ENCODE peak calls at places on chromosomes 11 and 22, in ten cellular contexts. F is stomach, Z is BE2C, D is tibial artery, T is tibial nerve, X is uterus, J is mucosa of descending colon, Y is thoracic aorta, M is heart right ventricle, U is cardiac muscle cell. C is an unnamed sample.

GRCh38 chr11:69810289-69811118 is 8.7 kb downstream of the FGF3 start:
- DNase-seq in U (no peak), M (no peak), X (no peak), F (no peak), J (no peak), Z (no peak), T (no peak), D (no peak), Y (no peak), C (no peak)

GRCh38 chr11:64165482-64165841 is 451 bp downstream of the MACROD1 start:
- DNase-seq in Z (peak; percentile 40), X (no peak), F (no peak), D (no peak), Y (no peak), J (no peak), T (no peak), U (no peak), M (peak; percentile 35), C (no peak)

GRCh38 chr11:93271596-93271995 is 58.9 kb upstream of the DEUP1 start:
- DNase-seq in X (no peak), Y (no peak), D (no peak), Z (no peak), M (no peak), J (no peak), F (no peak), U (no peak), T (no peak), C (no peak)

GRCh38 chr11:64224151-64224890 is 1.7 kb downstream of the TRPT1 start:
- DNase-seq in U (no peak), X (no peak), Y (no peak), D (no peak), T (no peak), F (no peak), M (no peak), Z (no peak), J (peak; percentile 35), C (no peak)

GRCh38 chr22:45966320-45966891 is 10.6 kb downstream of the WNT7B start:
- DNase-seq in D (no peak), X (no peak), Z (peak; percentile 57), J (no peak), T (no peak), U (no peak), F (no peak), M (no peak), Y (no peak), C (no peak)

GRCh38 chr11:120940297-120940847 is 83.5 kb upstream of the TBCEL start:
- DNase-seq in Y (no peak), D (no peak), J (no peak), F (no peak), T (no peak), Z (no peak), X (no peak), U (no peak), M (no peak), C (no peak)

GRCh38 chr11:123741159-123741951 is at the start of gene ZNF202:
- DNase-seq in X (peak; percentile 91), F (peak; percentile 92), Y (peak; percentile 52), U (peak; percentile 93), M (peak; percentile 93), D (peak; percentile 89), Z (peak; percentile 94), J (peak; percentile 93), T (peak; percentile 82), C (peak; percentile 97)

GRCh38 chr11:36427079-36427478 is 83.0 kb downstream of the TRAF6 start:
- DNase-seq in F (no peak), D (peak; percentile 38), Y (no peak), T (peak; percentile 51), M (no peak), Z (no peak), J (no peak), U (peak; percentile 50), X (no peak), C (no peak)

GRCh38 chr11:79582434-79582833 is 141.6 kb upstream of the TENM4 start:
- DNase-seq in Z (no peak), J (no peak), M (no peak), Y (no peak), X (no peak), D (no peak), U (no peak), T (no peak), F (no peak), C (no peak)

GRCh38 chr11:47983464-47984397 is 3.4 kb downstream of the PTPRJ start:
- DNase-seq in T (no peak), F (no peak), U (peak; percentile 59), Z (no peak), M (no peak), D (no peak), X (no peak), J (peak; percentile 9), Y (no peak), C (no peak)

GRCh38 chr11:2689551-2690260 is 10.1 kb downstream of the KCNQ1OT1 start:
- DNase-seq in Z (no peak), M (no peak), Y (no peak), U (no peak), T (no peak), F (no peak), D (peak; percentile 6), X (no peak), J (no peak), C (no peak)
- H3K4me1 ChIP-seq in Z (no peaks in the 10 kb centered on the region), M (peaks cover 46% of the 10 kb centered on the region), Y (peaks cover 19% of the 10 kb centered on the region), U (peaks cover 58% of the 10 kb centered on the region), T (no peaks in the 10 kb centered on the region), F (peaks cover 11% of the 10 kb centered on the region), D (peaks cover 5% of the 10 kb centered on the region), X (no peaks in the 10 kb centered on the region), J (no peaks in the 10 kb centered on the region), C (peaks cover 84% of the 10 kb centered on the region)

GRCh38 chr11:10375280-10376048 is 70.6 kb downstream of the ADM start:
- DNase-seq in Y (no peak), M (no peak), F (no peak), U (peak; percentile 88), J (no peak), D (no peak), X (no peak), T (no peak), Z (no peak), C (peak; percentile 55)
- H3K4me1 ChIP-seq in Y (peaks cover 25% of the 10 kb centered on the region), M (peaks cover 11% of the 10 kb centered on the region), F (no peaks in the 10 kb centered on the region), U (no peaks in the 10 kb centered on the region), J (no peaks in the 10 kb centered on the region), D (peaks cover 39% of the 10 kb centered on the region), X (no peaks in the 10 kb centered on the region), T (no peaks in the 10 kb centered on the region), Z (no peaks in the 10 kb centered on the region), C (peaks cover 53% of the 10 kb centered on the region)

DNA sequence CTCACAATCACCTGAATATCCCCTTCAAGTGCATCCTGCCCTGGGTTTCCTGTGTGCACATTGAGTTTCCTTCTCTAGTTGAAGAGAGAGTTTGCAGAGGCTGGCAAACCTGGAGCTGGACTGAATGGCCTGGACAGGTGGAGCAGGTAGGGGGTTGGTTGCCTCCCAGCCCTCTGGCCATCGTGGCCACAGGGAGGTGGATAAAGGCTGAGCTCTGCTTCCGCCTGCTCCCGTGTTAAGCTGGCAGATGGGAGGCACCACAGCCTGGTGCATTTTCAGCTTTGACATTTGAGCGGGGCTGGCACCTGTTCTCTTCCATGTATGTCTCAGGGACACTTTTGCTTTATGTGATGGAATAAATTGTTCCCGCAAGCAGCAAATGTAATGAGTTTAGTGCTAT is 11.1 kb downstream of the MICAL2 start:
- DNase-seq in M (no peak), X (no peak), D (no peak), F (no peak), Z (no peak), Y (no peak), U (no peak), J (no peak), T (no peak), C (no peak)
- H3K4me1 ChIP-seq in M (peaks cover 34% of the 10 kb centered on the region), X (peaks cover 21% of the 10 kb centered on the region), D (peaks cover 100% of the 10 kb centered on the region), F (peaks cover 50% of the 10 kb centered on the region), Z (no peaks in the 10 kb centered on the region), Y (peaks cover 98% of the 10 kb centered on the region), U (peaks cover 76% of the 10 kb centered on the region), J (peaks cover 26% of the 10 kb centered on the region), T (no peaks in the 10 kb centered on the region), C (peaks cover 73% of the 10 kb centered on the region)

DNA sequence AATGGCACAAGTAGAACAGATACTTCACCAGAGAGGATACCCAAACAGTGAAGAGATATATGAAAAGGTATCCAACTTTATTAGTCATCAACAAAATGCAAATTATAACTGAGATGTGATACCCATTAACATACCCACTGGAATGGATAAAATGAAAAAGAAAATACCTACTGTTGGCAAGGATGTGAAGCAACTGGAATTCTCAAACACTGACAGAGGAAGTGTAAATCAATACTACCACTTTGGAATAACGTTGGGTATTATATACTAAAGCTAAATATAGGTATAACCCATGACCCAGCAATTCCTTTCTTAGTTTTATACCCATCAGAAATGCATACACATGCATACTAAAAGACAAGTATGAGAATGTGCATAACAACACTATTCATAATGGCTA is 80.5 kb downstream of the RPL27A start:
- DNase-seq in J (no peak), D (no peak), Z (no peak), X (no peak), F (no peak), T (no peak), U (no peak), Y (no peak), M (no peak), C (no peak)
- H3K4me1 ChIP-seq in J (peaks cover 4% of the 10 kb centered on the region), D (peaks cover 76% of the 10 kb centered on the region), Z (no peaks in the 10 kb centered on the region), X (peaks cover 23% of the 10 kb centered on the region), F (peaks cover 60% of the 10 kb centered on the region), T (no peaks in the 10 kb centered on the region), U (no peaks in the 10 kb centered on the region), Y (peaks cover 71% of the 10 kb centered on the region), M (peaks cover 57% of the 10 kb centered on the region), C (peaks cover 98% of the 10 kb centered on the region)

DNA sequence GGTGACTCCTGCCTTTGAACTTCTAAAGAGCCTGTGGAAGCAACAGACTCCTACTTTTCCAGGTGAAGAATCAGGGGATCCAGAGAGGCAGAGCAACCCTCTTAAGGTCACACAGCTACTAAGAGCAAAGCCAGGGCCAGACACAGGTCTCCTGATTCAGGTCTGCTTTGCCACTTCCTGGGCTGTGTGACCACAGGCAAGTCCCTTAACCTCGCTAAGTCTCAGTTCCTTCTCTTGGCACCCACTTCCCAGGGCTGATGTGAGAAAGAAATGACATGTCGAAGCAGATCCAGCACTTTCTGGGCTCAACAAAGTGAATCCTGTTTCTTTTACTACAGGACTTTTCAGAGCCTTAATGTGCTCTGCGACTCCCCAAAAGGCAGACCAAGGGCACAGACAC is 30.2 kb downstream of the UQCR10 start:
- DNase-seq in F (no peak), Y (no peak), Z (no peak), T (no peak), X (no peak), J (no peak), D (no peak), U (no peak), M (no peak), C (no peak)
- H3K4me1 ChIP-seq in F (peaks cover 44% of the 10 kb centered on the region), Y (peaks cover 20% of the 10 kb centered on the region), Z (peaks cover 16% of the 10 kb centered on the region), T (no peaks in the 10 kb centered on the region), X (peaks cover 11% of the 10 kb centered on the region), J (peaks cover 6% of the 10 kb centered on the region), D (peaks cover 20% of the 10 kb centered on the region), U (peaks cover 11% of the 10 kb centered on the region), M (peaks cover 21% of the 10 kb centered on the region), C (peaks cover 21% of the 10 kb centered on the region)